ENCODE peak calls at places on chromosomes 1 and 21, in seven cellular contexts. L is heart right ventricle; J is A549; Q is psoas muscle; N is stomach; E is CD8-positive, alpha-beta memory T cell; P is breast epithelium. R is an unnamed sample.

GRCh38 chr1:25168193-25169071 is 63.9 kb downstream of the SYF2 start:
- DNase-seq in E (no peak), J (no peak), N (no peak), L (no peak), P (no peak), Q (no peak), R (no peak)

GRCh38 chr1:23798662-23799142 is 1.9 kb downstream of the GALE start:
- DNase-seq in E (no peak), L (no peak), J (no peak), N (peak; percentile 83), Q (no peak), P (no peak), R (no peak)

GRCh38 chr1:48536477-48536876 is 64.5 kb upstream of the SPATA6 start:
- DNase-seq in J (no peak), P (no peak), Q (no peak), L (no peak), E (no peak), N (no peak), R (peak; percentile 8)

GRCh38 chr1:101683561-101683960 is 313.2 kb downstream of the OLFM3 start:
- DNase-seq in P (no peak), N (no peak), L (no peak), J (no peak), Q (no peak), E (no peak), R (no peak)

GRCh38 chr1:192609110-192610079 is 26.6 kb upstream of the RGS13 start:
- DNase-seq in E (peak; percentile 49), N (peak; percentile 60), Q (peak; percentile 23), J (no peak), P (peak; percentile 33), L (peak; percentile 9), R (peak; percentile 2)

GRCh38 chr1:161710562-161710961 is 3.5 kb downstream of the FCRLA start:
- DNase-seq in J (no peak), Q (no peak), L (no peak), E (no peak), N (no peak), P (no peak), R (no peak)

GRCh38 chr1:67749844-67750689 is 65.1 kb downstream of the GADD45A start:
- DNase-seq in Q (no peak), J (no peak), L (no peak), N (no peak), P (peak; percentile 88), E (no peak), R (peak; percentile 59)

GRCh38 chr1:202702088-202702487 is 8.2 kb downstream of the SYT2 start:
- DNase-seq in P (no peak), N (no peak), J (no peak), E (no peak), Q (no peak), L (no peak), R (no peak)

GRCh38 chr21:45573452-45574035 is 31.3 kb upstream of the SLC19A1 start:
- DNase-seq in P (no peak), J (no peak), N (no peak), L (no peak), E (no peak), Q (no peak), R (no peak)

GRCh38 chr1:86429122-86429725 is 5.3 kb downstream of the CLCA2 start:
- DNase-seq in N (no peak), E (no peak), J (no peak), Q (no peak), P (no peak), L (no peak), R (no peak)

GRCh38 chr1:178183796-178184195 is 89.9 kb downstream of the RASAL2 start:
- DNase-seq in L (no peak), P (no peak), E (no peak), Q (no peak), N (no peak), J (no peak), R (no peak)

GRCh38 chr1:76868154-76868882 is 1.0 kb downstream of the ST6GALNAC5 start:
- DNase-seq in E (no peak), L (no peak), Q (peak; percentile 20), N (peak; percentile 25), J (peak; percentile 37), P (no peak), R (peak; percentile 67)

GRCh38 chr1:232891656-232892317 is 58.6 kb upstream of the NTPCR start:
- DNase-seq in P (no peak), J (no peak), L (no peak), E (no peak), Q (no peak), N (no peak), R (no peak)

GRCh38 chr1:228407118-228408040 is 744 bp upstream of the TRIM11 start:
- DNase-seq in P (no peak), E (no peak), L (no peak), Q (no peak), N (no peak), J (no peak), R (no peak)

GRCh38 chr1:244353572-244354091 is 98.1 kb downstream of the ADSS2 start:
- DNase-seq in P (peak; percentile 52), L (peak; percentile 38), E (no peak), N (peak; percentile 49), J (peak; percentile 93), Q (peak; percentile 57), R (peak; percentile 97)

GRCh38 chr1:115300087-115300856 is 37.8 kb downstream of the NGF start:
- DNase-seq in E (no peak), L (no peak), P (no peak), N (no peak), Q (no peak), J (no peak), R (no peak)

GRCh38 chr1:246893205-246893939 is 38.4 kb downstream of the AHCTF1 start:
- DNase-seq in Q (no peak), L (no peak), E (no peak), J (no peak), P (no peak), N (no peak), R (no peak)

GRCh38 chr1:85202092-85202863 is 1.5 kb upstream of the SYDE2 start:
- DNase-seq in E (no peak), P (no peak), N (no peak), J (no peak), L (no peak), Q (no peak), R (no peak)

GRCh38 chr1:65952692-65953091 is 160.0 kb downstream of the PDE4B start:
- DNase-seq in J (no peak), P (no peak), Q (no peak), N (no peak), E (no peak), L (no peak), R (no peak)

GRCh38 chr1:208928335-208928734 is 655.2 kb upstream of the CAMK1G start:
- DNase-seq in E (no peak), L (no peak), P (no peak), Q (no peak), J (no peak), N (no peak), R (no peak)

GRCh38 chr1:234858722-234859121 is 248.7 kb upstream of the IRF2BP2 start:
- DNase-seq in P (no peak), N (no peak), J (no peak), Q (no peak), L (no peak), E (no peak), R (no peak)

GRCh38 chr1:19338323-19338762 is 26.2 kb downstream of the SLC66A1 start:
- DNase-seq in L (no peak), P (peak; percentile 59), E (no peak), N (no peak), J (no peak), Q (no peak), R (no peak)

GRCh38 chr21:45226540-45227326 is 61.0 kb downstream of the POFUT2 start:
- DNase-seq in Q (no peak), E (peak; percentile 28), N (no peak), L (no peak), J (no peak), P (no peak), R (peak; percentile 16)

GRCh38 chr1:25481625-25482024 is 50.9 kb downstream of the MACO1 start:
- DNase-seq in E (no peak), J (no peak), L (no peak), N (no peak), P (no peak), Q (no peak), R (no peak)

GRCh38 chr1:55129194-55129728 is 85.9 kb downstream of the USP24 start:
- DNase-seq in J (no peak), E (no peak), Q (peak; percentile 15), N (no peak), P (no peak), L (peak; percentile 28), R (peak; percentile 63)

GRCh38 chr1:203287109-203287893 is 18.0 kb upstream of the BTG2 start:
- DNase-seq in P (peak; percentile 62), J (no peak), Q (peak; percentile 60), N (peak; percentile 58), E (peak; percentile 73), L (peak; percentile 86), R (no peak)

GRCh38 chr1:87715052-87715451 is 386.4 kb downstream of the LMO4 start:
- DNase-seq in N (no peak), P (no peak), L (no peak), E (no peak), J (no peak), Q (no peak), R (no peak)

GRCh38 chr21:30719401-30719800 is 824 bp upstream of the KRTAP21-3 start:
- DNase-seq in L (no peak), J (no peak), E (no peak), P (no peak), N (no peak), Q (no peak), R (no peak)
- H3K9me3 ChIP-seq in L (no peaks in the 10 kb centered on the region), J (no peaks in the 10 kb centered on the region), E (no peaks in the 10 kb centered on the region), P (no peaks in the 10 kb centered on the region), N (no peaks in the 10 kb centered on the region), Q (no peaks in the 10 kb centered on the region), R (no peaks in the 10 kb centered on the region)

GRCh38 chr21:26759731-26760130 is 85.5 kb downstream of the ADAMTS1 start:
- DNase-seq in L (no peak), N (no peak), E (no peak), J (no peak), Q (no peak), P (no peak), R (no peak)
- H3K9me3 ChIP-seq in L (no peaks in the 10 kb centered on the region), N (no peaks in the 10 kb centered on the region), E (no peaks in the 10 kb centered on the region), J (no peaks in the 10 kb centered on the region), Q (no peaks in the 10 kb centered on the region), P (no peaks in the 10 kb centered on the region), R (peaks cover 3% of the 10 kb centered on the region)

DNA sequence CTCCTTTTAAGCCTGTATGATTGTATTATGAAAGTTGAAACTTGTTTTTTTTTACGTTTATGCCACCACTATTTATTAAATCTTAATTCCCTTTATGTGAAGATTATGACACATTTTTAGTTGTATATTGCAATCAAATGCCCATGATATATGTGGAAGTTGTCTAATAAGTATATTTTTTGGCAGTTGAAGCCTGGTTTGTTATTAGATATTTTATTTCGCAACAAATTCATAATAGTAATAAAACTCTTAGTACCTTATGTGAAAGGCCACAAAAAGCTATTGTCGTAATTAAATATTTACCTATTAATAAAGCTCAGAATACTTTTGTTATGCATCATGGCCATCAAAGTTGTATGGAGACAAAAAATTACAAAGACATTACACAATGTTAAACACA is 386.8 kb downstream of the NCAM2 start:
- DNase-seq in Q (no peak), L (no peak), E (no peak), P (no peak), N (no peak), J (no peak), R (no peak)
- H3K9me3 ChIP-seq in Q (no peaks in the 10 kb centered on the region), L (no peaks in the 10 kb centered on the region), E (no peaks in the 10 kb centered on the region), P (no peaks in the 10 kb centered on the region), N (no peaks in the 10 kb centered on the region), J (no peaks in the 10 kb centered on the region), R (no peaks in the 10 kb centered on the region)

DNA sequence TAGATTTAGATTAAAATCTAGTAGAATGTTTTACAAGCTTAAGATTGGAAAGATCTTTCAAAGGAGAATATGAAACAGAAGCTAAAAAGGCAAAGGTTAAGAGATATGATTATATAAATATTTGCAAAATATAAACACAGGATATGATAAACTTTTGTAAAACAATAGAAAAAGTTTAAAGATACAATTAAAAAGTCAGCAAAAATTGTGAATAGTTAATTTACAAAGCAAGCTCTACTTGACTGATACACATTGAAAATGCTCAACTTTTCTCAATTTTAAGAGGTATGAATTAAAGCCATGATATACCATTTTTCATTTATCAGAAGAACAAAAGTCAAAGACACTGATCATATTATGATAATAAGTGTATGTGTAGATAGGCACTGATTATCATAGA is 21.0 kb downstream of the RAB3GAP2 start:
- DNase-seq in L (no peak), J (no peak), N (no peak), E (no peak), P (no peak), Q (no peak), R (no peak)
- H3K9me3 ChIP-seq in L (peaks cover 29% of the 10 kb centered on the region), J (peaks cover 48% of the 10 kb centered on the region), N (peaks cover 8% of the 10 kb centered on the region), E (peaks cover 16% of the 10 kb centered on the region), P (peaks cover 16% of the 10 kb centered on the region), Q (peaks cover 13% of the 10 kb centered on the region), R (peaks cover 28% of the 10 kb centered on the region)

R was measured in MG63.